ENCODE peak calls at places on chromosomes 11 and 22, in six cellular contexts. One of them, this sample, is unnamed.

GRCh38 chr22:49724030-49724892 is 103.4 kb downstream of the BRD1 start:
- DNase-seq in IMR-90: no peak
- DNase-seq in H9: no peak
- DNase-seq in mesendoderm: no peak
- DNase-seq in H1: no peak
- DNase-seq in trophoblast cell: no peak
- DNase-seq in this sample: no peak

GRCh38 chr11:111982019-111982464 is 43.2 kb upstream of the DLAT start:
- DNase-seq in H1: peak; percentile 61
- DNase-seq in mesendoderm: peak; percentile 91
- DNase-seq in H9: peak; percentile 84
- DNase-seq in IMR-90: peak; percentile 43
- DNase-seq in trophoblast cell: peak; percentile 82
- DNase-seq in this sample: peak; percentile 57

GRCh38 chr11:134584706-134585445 is 172.8 kb upstream of the B3GAT1 start:
- DNase-seq in H1: no peak
- DNase-seq in trophoblast cell: no peak
- DNase-seq in H9: peak; percentile 28
- DNase-seq in IMR-90: no peak
- DNase-seq in mesendoderm: no peak
- DNase-seq in this sample: no peak

GRCh38 chr22:27416553-27417427 is 384.8 kb downstream of the MN1 start:
- DNase-seq in IMR-90: peak; percentile 88
- DNase-seq in H9: peak; percentile 78
- DNase-seq in mesendoderm: peak; percentile 95
- DNase-seq in trophoblast cell: no peak
- DNase-seq in H1: peak; percentile 23
- DNase-seq in this sample: no peak

GRCh38 chr11:120117991-120118390 is 19.9 kb downstream of the TRIM29 start:
- DNase-seq in H1: no peak
- DNase-seq in IMR-90: no peak
- DNase-seq in H9: no peak
- DNase-seq in mesendoderm: no peak
- DNase-seq in trophoblast cell: no peak
- DNase-seq in this sample: no peak

GRCh38 chr11:23555085-23555484 is 694.8 kb upstream of the CCDC179 start:
- DNase-seq in mesendoderm: no peak
- DNase-seq in IMR-90: peak; percentile 76
- DNase-seq in H1: no peak
- DNase-seq in trophoblast cell: peak; percentile 17
- DNase-seq in H9: no peak
- DNase-seq in this sample: no peak

GRCh38 chr11:37995886-37996285 is 1397.8 kb upstream of the RAG2 start:
- DNase-seq in H1: no peak
- DNase-seq in IMR-90: no peak
- DNase-seq in H9: no peak
- DNase-seq in trophoblast cell: no peak
- DNase-seq in mesendoderm: no peak
- DNase-seq in this sample: no peak

GRCh38 chr11:24521586-24521985 is 24.7 kb downstream of the LUZP2 start:
- DNase-seq in H1: no peak
- DNase-seq in trophoblast cell: no peak
- DNase-seq in H9: no peak
- DNase-seq in mesendoderm: no peak
- DNase-seq in IMR-90: no peak
- DNase-seq in this sample: no peak

GRCh38 chr22:48799227-48799970 is 1028.3 kb downstream of the BRD1 start:
- DNase-seq in IMR-90: no peak
- DNase-seq in H1: no peak
- DNase-seq in mesendoderm: no peak
- DNase-seq in H9: no peak
- DNase-seq in trophoblast cell: no peak
- DNase-seq in this sample: no peak

GRCh38 chr11:8095831-8096522 is 15.0 kb downstream of the TUB start:
- DNase-seq in trophoblast cell: no peak
- DNase-seq in mesendoderm: no peak
- DNase-seq in IMR-90: no peak
- DNase-seq in H9: no peak
- DNase-seq in H1: no peak
- DNase-seq in this sample: no peak

GRCh38 chr11:72781313-72782080 is 12.3 kb downstream of the STARD10 start:
- DNase-seq in mesendoderm: peak; percentile 39
- DNase-seq in IMR-90: no peak
- DNase-seq in H9: peak; percentile 56
- DNase-seq in trophoblast cell: peak; percentile 56
- DNase-seq in H1: no peak
- DNase-seq in this sample: no peak

GRCh38 chr11:134835561-134835960 is 423.5 kb upstream of the B3GAT1 start:
- DNase-seq in mesendoderm: no peak
- DNase-seq in H9: no peak
- DNase-seq in trophoblast cell: no peak
- DNase-seq in IMR-90: no peak
- DNase-seq in H1: no peak
- DNase-seq in this sample: no peak

GRCh38 chr11:131910491-131911387 is 540.3 kb downstream of the NTM start:
- DNase-seq in IMR-90: peak; percentile 43
- DNase-seq in mesendoderm: peak; percentile 63
- DNase-seq in trophoblast cell: no peak
- DNase-seq in H1: no peak
- DNase-seq in H9: peak; percentile 51
- DNase-seq in this sample: peak; percentile 48

GRCh38 chr11:128342511-128343133 is 244.7 kb downstream of the ETS1 start:
- DNase-seq in trophoblast cell: no peak
- DNase-seq in mesendoderm: peak; percentile 40
- DNase-seq in H1: no peak
- DNase-seq in H9: no peak
- DNase-seq in IMR-90: peak; percentile 86
- DNase-seq in this sample: no peak

GRCh38 chr11:64865286-64866172 is 12.9 kb downstream of the EHD1 start:
- DNase-seq in mesendoderm: no peak
- DNase-seq in IMR-90: peak; percentile 92
- DNase-seq in trophoblast cell: peak; percentile 77
- DNase-seq in H1: no peak
- DNase-seq in H9: no peak
- DNase-seq in this sample: no peak
- H3K23ac ChIP-seq in mesendoderm: peak overlapping the region; percentile 45
- H3K23ac ChIP-seq in IMR-90: peak overlapping the region; percentile 73
- H3K23ac ChIP-seq in trophoblast cell: no peak overlapping the region
- H3K23ac ChIP-seq in H1: no peak overlapping the region
- H3K23ac ChIP-seq in H9: no peak overlapping the region
- H3K23ac ChIP-seq in this sample: no peak overlapping the region

DNA sequence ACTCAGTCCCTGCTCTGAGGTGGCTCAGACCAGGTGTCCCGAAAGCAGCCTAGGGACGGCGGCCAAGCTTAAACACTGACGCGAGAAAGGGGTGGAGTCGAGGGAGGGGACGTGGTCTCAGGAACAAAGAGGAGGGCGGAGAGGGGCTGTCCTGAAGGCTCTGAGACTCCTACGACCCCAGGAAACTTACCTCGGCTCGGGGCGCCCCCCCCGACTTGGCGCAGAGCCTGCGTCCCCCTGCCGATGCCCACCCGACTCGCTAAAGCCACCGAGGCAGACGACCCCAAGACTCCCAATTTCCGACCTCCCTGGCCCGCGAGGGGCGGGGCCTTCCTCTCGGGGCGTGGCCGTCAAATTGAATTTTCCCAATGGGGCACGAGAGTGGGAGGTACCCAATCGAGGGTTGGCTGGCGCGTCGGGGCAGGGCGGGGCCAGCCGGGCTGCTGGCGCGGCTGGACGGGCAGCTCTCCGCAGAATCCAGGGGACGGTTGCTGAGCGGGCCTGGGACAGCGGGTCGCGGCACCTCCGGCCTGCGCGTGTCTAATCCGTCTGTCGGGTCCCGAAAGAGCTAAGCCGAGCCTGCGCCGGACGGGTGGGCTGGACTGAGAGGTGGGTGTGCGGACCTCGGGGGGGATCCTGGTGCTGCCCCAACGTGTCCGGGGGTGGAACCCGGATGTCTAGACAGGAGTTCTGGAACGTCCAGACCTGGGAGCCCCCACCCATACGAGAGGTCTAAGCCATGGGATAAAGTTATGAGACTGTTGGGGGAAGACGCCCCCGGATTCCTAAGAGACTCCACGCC is at the start of gene SMTN:
- DNase-seq in trophoblast cell: peak; percentile 98
- DNase-seq in H9: peak; percentile 94
- DNase-seq in H1: peak; percentile 79
- DNase-seq in mesendoderm: peak; percentile 96
- DNase-seq in IMR-90: peak; percentile 85
- DNase-seq in this sample: peak; percentile 93
- H3K4ac ChIP-seq in trophoblast cell: peak within 1 kb of the TSS; percentile 71
- H3K4ac ChIP-seq in H9: no peak within 1 kb of the TSS
- H3K4ac ChIP-seq in H1: no peak within 1 kb of the TSS
- H3K4ac ChIP-seq in mesendoderm: no peak within 1 kb of the TSS
- H3K4ac ChIP-seq in IMR-90: peak within 1 kb of the TSS; percentile 94
- H3K4ac ChIP-seq in this sample: no peak within 1 kb of the TSS

DNA sequence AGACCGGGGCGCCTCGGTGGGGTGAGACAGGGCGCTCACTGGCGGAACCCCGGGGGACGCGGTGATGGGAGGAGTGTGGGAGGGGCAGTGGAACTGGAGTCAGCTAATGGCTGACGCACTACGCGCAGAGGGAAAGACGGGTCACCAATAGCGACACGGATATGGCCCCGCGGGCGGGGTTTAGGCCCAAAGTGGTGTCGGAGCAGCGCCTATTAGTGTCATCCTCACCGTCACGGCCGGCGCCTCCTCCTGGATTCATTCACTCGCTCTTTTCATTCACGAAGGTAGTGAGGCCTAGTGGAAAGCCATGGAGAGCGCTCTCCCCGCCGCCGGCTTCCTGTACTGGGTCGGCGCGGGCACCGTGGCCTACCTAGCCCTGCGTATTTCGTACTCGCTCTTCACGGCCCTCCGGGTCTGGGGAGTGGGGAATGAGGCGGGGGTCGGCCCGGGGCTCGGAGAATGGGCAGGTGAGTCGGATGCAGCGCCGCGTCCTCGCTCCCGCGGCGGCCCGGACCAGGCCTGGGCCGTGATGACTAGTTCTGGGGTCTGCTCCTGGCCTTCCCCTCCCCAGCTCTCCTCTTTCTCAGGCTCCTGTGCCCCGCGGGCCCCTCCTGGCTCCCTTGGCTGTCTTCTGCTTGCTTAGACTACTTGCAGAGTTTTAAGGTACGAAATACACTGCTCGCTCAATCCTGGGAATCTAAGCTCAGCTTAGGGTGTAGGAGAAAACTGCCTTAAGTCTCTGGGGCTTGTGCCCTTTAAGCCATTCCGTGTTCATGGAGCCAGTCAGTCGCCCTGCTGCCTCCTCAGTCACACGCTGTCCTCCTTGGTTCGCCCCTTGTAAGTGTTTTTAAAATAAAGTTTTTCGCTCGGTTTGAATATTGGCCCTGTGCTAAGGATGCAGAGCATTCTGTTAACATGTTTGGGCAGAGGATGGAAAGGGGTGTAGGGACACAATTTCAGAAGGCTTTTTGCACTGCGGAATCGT is at the start of gene HSD17B12:
- DNase-seq in H1: no peak
- DNase-seq in IMR-90: peak; percentile 99
- DNase-seq in trophoblast cell: peak; percentile 98
- DNase-seq in mesendoderm: peak; percentile 100
- DNase-seq in H9: peak; percentile 100
- DNase-seq in this sample: peak; percentile 95
- H3K23ac ChIP-seq in H1: no peak within 1 kb of the TSS
- H3K23ac ChIP-seq in IMR-90: peak within 1 kb of the TSS; percentile 95
- H3K23ac ChIP-seq in trophoblast cell: no peak within 1 kb of the TSS
- H3K23ac ChIP-seq in mesendoderm: peak within 1 kb of the TSS; percentile 94
- H3K23ac ChIP-seq in H9: no peak within 1 kb of the TSS
- H3K23ac ChIP-seq in this sample: peak within 1 kb of the TSS; percentile 93

DNA sequence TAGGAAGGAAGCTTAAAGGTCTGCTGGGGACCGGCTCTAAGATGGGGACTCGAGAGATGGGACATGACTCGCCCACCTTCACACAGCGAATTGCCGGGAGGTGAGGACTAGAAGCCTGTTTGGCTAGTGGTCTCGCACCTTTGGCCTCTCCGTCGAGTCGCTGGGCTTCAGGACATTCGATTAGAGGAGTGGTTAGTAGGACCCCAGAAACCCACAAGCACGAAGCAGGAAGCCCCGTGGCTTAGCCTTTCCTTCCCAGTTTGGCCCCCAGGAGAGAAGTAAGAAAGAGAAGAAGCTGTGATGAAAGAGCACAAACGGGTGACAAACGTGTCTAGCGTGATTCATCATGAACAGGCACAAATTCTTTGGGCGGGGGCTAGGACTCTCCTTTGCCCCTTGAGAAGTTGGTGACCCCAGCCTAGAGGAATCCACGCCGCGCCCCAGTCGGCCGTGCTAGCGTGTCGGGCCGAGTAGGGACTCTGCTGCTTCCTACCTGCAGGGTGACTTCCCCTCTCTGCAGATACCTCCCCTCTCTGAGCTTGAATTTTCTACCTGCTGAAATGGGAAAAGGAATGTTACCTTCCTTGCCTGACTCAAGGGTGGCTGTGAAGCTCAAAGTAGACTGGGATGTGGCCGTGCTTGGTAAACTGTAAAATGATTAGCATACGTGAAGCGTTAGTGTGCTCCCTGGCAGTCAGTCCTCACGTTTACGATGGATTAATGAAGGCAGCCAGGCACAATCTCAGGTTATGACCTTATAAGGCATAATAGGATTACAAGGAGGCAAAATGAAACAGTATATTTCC is 1.1 kb upstream of the ADM start:
- DNase-seq in H1: no peak
- DNase-seq in trophoblast cell: peak; percentile 96
- DNase-seq in H9: peak; percentile 52
- DNase-seq in IMR-90: peak; percentile 68
- DNase-seq in mesendoderm: peak; percentile 93
- DNase-seq in this sample: no peak
- H3K4ac ChIP-seq in H1: peak overlapping the region; percentile 14
- H3K4ac ChIP-seq in trophoblast cell: peak overlapping the region; percentile 75
- H3K4ac ChIP-seq in H9: no peak overlapping the region
- H3K4ac ChIP-seq in IMR-90: peak overlapping the region; percentile 100
- H3K4ac ChIP-seq in mesendoderm: peak overlapping the region; percentile 73
- H3K4ac ChIP-seq in this sample: no peak overlapping the region

GRCh38 chr11:115843116-115843515 is 338.9 kb upstream of the CADM1 start:
- DNase-seq in H1: no peak
- DNase-seq in H9: no peak
- DNase-seq in trophoblast cell: no peak
- DNase-seq in IMR-90: no peak
- DNase-seq in mesendoderm: no peak
- DNase-seq in this sample: no peak
- H3K23ac ChIP-seq in H1: no peak overlapping the region
- H3K23ac ChIP-seq in H9: no peak overlapping the region
- H3K23ac ChIP-seq in trophoblast cell: no peak overlapping the region
- H3K23ac ChIP-seq in IMR-90: no peak overlapping the region
- H3K23ac ChIP-seq in mesendoderm: no peak overlapping the region
- H3K23ac ChIP-seq in this sample: no peak overlapping the region

GRCh38 chr22:41826430-41827383 is 6.2 kb upstream of the SREBF2 start:
- DNase-seq in mesendoderm: no peak
- DNase-seq in IMR-90: no peak
- DNase-seq in H9: no peak
- DNase-seq in H1: no peak
- DNase-seq in trophoblast cell: no peak
- DNase-seq in this sample: no peak
- H3K4ac ChIP-seq in mesendoderm: no peak overlapping the region
- H3K4ac ChIP-seq in IMR-90: peak overlapping the region; percentile 57
- H3K4ac ChIP-seq in H9: no peak overlapping the region
- H3K4ac ChIP-seq in H1: no peak overlapping the region
- H3K4ac ChIP-seq in trophoblast cell: no peak overlapping the region
- H3K4ac ChIP-seq in this sample: no peak overlapping the region